ENCODE peak calls at places on chromosomes 6 and 20, in seven cellular contexts. E, H, P, T, A, K and D are unnamed samples.

GRCh38 chr20:44615876-44616603 is 33.7 kb downstream of the PKIG start:
- DNase-seq in E (no peak), H (no peak), P (peak), T (no peak), A (no peak), K (no peak), D (no peak)

GRCh38 chr20:11350126-11351005 is 567.3 kb upstream of the BTBD3 start:
- DNase-seq in E (no peak), H (no peak), P (no peak), T (no peak), A (no peak), K (no peak), D (peak)

GRCh38 chr20:51487525-51488279 is 54.8 kb downstream of the NFATC2 start:
- DNase-seq in E (peak), H (no peak), P (no peak), T (no peak), A (no peak), K (peak), D (no peak)

GRCh38 chr20:25035924-25036323 is 22.0 kb downstream of the ACSS1 start:
- DNase-seq in E (no peak), H (no peak), P (no peak), T (no peak), A (no peak), K (no peak), D (no peak)

GRCh38 chr20:51650685-51651134 is 108.2 kb upstream of the NFATC2 start:
- DNase-seq in E (peak), H (no peak), P (no peak), T (no peak), A (no peak), K (peak), D (peak)

GRCh38 chr6:149863596-149863845 is 638 bp downstream of the LRP11 start:
- DNase-seq in E (no peak), H (peak), P (no peak), T (no peak), A (no peak), K (no peak), D (no peak)

GRCh38 chr6:151757506-151757955 is 50.0 kb upstream of the ESR1 start:
- DNase-seq in E (no peak), H (no peak), P (no peak), T (no peak), A (no peak), K (peak), D (no peak)

GRCh38 chr6:136923116-136923953 is 1.2 kb downstream of the SLC35D3 start:
- DNase-seq in E (no peak), H (no peak), P (no peak), T (no peak), A (no peak), K (no peak), D (no peak)

GRCh38 chr6:154590770-154591169 is 80.3 kb upstream of the CNKSR3 start:
- DNase-seq in E (no peak), H (no peak), P (no peak), T (no peak), A (no peak), K (no peak), D (no peak)

GRCh38 chr6:3232017-3232838 is 4.8 kb upstream of the TUBB2B start:
- DNase-seq in E (no peak), H (peak), P (no peak), T (no peak), A (no peak), K (no peak), D (no peak)

GRCh38 chr6:110971458-110971857 is 10.4 kb upstream of the RPF2 start:
- DNase-seq in E (no peak), H (no peak), P (no peak), T (no peak), A (no peak), K (peak), D (no peak)

GRCh38 chr20:1322511-1323245 is 6.3 kb downstream of the SDCBP2 start:
- DNase-seq in E (no peak), H (peak), P (peak), T (peak), A (no peak), K (peak), D (no peak)
- TF ChIP-seq POLR2A in E (no peak), H (no peak), P (no peak), T (no peak), A (no peak), K (peak), D (no peak)

DNA sequence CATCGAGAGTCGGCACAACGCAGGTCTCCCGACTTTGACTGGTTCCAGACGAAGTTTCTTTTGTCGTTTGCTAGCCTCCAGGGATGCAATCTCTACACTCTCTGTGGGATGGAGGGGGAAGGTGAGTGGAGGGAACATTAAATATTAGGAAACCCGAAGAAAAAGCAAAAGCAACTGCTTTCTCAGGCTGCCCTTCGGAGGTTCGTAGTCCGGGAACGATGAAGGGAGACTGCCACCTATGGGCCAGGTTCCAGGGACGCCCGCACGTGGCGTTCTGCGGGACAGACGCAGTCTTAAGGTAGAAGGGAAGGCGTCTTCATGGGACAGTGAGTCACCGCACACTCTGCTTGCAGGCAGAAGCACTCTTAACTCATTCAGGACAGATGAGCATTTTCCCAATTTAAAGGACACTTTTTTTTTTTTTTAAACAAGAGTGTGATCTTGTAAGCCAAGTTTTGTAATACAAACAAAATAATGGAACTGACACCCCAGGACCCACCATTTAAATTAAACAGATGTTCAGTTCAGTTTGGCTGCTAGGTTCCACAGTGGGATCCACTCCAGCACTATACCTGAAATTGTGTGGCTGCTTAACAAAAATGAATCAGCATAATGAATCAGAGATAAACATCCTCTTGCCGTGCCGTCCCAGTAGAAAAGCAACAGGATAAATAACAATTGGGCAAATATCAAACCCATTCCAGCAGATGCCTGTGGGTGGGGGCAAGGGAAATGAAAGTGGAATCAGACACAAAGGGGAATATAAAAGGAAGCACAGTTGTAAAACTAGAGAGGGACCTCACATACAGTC is 65.8 kb upstream of the ARMC2 start:
- DNase-seq in E (peak), H (peak), P (peak), T (peak), A (peak), K (peak), D (peak)
- H3K4me3 ChIP-seq in E (peak), H (peak), P (peak), T (peak), A (peak), K (peak), D (peak)

GRCh38 chr6:30344868-30345671 is at the start of gene RPP21:
- DNase-seq in E (peak), H (peak), P (peak), T (peak), A (peak), K (peak), D (peak)
- TF ChIP-seq POLR2A in E (peak), H (no peak), P (peak), T (peak), A (peak), K (peak), D (peak)

DNA sequence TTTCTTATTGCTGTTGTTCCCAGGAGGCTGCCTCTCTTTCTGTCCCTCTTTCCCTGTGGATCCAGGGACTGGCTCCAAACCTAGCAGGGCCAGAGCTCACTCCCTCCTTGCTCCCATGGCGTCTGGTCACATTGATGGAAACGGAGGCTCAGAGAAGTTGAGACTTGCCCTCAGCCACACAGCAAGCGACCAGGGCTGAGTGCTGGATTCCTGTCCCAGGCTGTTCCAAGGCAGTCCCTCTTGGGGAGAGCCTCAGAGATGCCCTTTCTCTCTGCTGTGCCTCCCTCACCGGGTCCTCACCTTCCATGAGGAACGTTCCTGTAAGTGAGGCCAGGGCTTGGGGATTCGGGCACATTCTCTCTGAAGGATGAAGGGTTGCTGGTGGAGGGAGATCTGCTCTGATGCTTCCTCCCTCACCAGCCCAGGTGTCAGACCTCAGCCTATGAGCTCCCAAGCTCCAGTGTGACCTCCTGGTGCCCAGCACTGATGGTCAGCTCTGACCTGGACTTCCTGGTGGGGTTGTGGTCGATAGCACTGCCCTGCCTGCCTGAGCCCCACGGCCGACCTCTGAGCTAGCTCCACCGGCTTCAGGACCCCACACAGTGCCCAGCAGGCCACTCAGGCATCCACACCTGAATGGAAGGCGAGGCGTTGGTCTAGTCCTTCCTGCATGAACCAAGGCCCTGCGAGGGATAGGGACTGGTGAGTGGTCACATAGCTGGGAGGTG is 26.8 kb downstream of the SUN5 start:
- DNase-seq in E (no peak), H (peak), P (no peak), T (no peak), A (no peak), K (no peak), D (no peak)
- H3K4me3 ChIP-seq in E (no peak), H (no peak), P (no peak), T (no peak), A (no peak), K (no peak), D (no peak)

DNA sequence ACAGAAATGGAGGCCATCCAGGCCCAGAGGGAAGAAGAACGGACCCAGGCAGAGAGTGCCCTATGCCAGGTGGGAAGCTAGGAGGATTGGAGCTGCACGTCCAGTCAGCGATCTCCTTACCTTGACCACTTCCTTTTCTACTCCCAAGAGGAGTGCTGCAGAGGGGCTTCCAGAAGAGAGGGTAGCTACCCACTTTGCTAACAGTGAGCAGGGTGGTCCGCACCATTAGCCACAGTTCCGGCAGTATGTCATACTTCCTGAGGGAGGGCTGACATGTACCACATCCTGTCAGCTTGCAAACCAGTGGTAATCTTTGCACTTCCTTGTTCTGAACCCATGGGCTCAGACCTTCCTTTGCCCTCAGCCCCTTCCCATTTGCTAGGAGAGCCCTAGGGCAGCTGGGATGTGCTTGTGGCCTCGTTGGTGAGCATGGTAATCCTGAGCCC is 35.4 kb downstream of the CEP250 start:
- DNase-seq in E (no peak), H (no peak), P (no peak), T (no peak), A (no peak), K (no peak), D (peak)
- TF ChIP-seq POLR2A in E (no peak), H (no peak), P (no peak), T (no peak), A (no peak), K (no peak), D (peak)

DNA sequence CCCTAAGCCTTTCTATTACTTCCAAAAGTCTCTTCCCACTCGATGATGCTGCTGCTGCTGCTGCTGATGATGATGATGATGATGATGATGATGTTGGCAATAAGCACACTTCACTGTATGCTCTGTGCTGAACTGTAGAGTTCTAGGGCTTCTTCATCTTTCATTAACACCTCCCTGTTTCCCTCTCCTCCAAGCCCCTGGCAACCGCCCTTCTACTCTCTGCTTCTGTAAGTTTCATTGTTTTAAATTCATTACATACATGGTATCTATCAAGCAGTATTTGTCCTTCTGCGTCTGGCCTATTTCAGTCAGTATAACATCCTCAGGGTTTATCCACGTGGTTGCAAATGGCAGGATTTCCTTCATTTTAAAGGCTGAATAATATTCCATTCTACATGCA is 100.2 kb downstream of the THBS2 start:
- DNase-seq in E (no peak), H (no peak), P (no peak), T (no peak), A (no peak), K (no peak), D (no peak)
- H3K4me3 ChIP-seq in E (no peak), H (no peak), P (no peak), T (no peak), A (no peak), K (no peak), D (no peak)